ENCODE peak calls at places on chromosome 18, in five cellular contexts. L is uterus, S is ovary, N is endodermal cell, G is fibroblast of lung. V is an unnamed sample.

GRCh38 chr18:77132369-77133050 is at the start of gene MBP:
- DNase-seq in N (peak), G (no peak), S (peak), L (peak), V (peak)

GRCh38 chr18:76978616-76979015 is 154.0 kb downstream of the MBP start:
- DNase-seq in N (peak), S (peak), G (no peak), L (no peak), V (no peak)

GRCh38 chr18:42298744-42299685 is 344.0 kb downstream of the PIK3C3 start:
- DNase-seq in L (peak), G (peak), S (peak), N (peak), V (peak)

GRCh38 chr18:36419188-36419912 is 121.8 kb downstream of the FHOD3 start:
- DNase-seq in S (no peak), L (no peak), G (no peak), N (no peak), V (no peak)

GRCh38 chr18:3104190-3105054 is 91.5 kb upstream of the LPIN2 start:
- DNase-seq in S (no peak), L (no peak), G (peak), N (no peak), V (no peak)

GRCh38 chr18:24930974-24931373 is 421.0 kb downstream of the ZNF521 start:
- DNase-seq in L (no peak), N (peak), S (no peak), G (no peak), V (no peak)

GRCh38 chr18:8962192-8962772 is 140.2 kb upstream of the NDUFV2 start:
- DNase-seq in L (no peak), S (no peak), N (no peak), G (no peak), V (no peak)

GRCh38 chr18:53795061-53795460 is 429.4 kb downstream of the MBD2 start:
- DNase-seq in S (no peak), G (peak), N (no peak), L (no peak), V (no peak)

GRCh38 chr18:34976084-34976483 is 65.1 kb upstream of the MAPRE2 start:
- DNase-seq in S (no peak), G (no peak), N (no peak), L (no peak), V (no peak)

GRCh38 chr18:321839-322467 is 54.1 kb upstream of the THOC1 start:
- DNase-seq in S (no peak), G (peak), L (no peak), N (no peak), V (no peak)

GRCh38 chr18:70058916-70059315 is 111.2 kb upstream of the CD226 start:
- DNase-seq in L (no peak), N (no peak), S (no peak), G (no peak), V (no peak)

GRCh38 chr18:76345901-76346300 is 149.1 kb downstream of the ZNF516 start:
- DNase-seq in L (no peak), G (no peak), S (no peak), N (no peak), V (no peak)

GRCh38 chr18:55328301-55328700 is 259.7 kb downstream of the TCF4 start:
- DNase-seq in S (no peak), N (no peak), G (peak), L (no peak), V (no peak)

GRCh38 chr18:59918320-59918755 is 18.5 kb downstream of the PMAIP1 start:
- DNase-seq in N (no peak), S (no peak), G (peak), L (no peak), V (no peak)

GRCh38 chr18:23812566-23813440 is 123.5 kb downstream of the LAMA3 start:
- DNase-seq in G (peak), N (no peak), S (no peak), L (no peak), V (no peak)

GRCh38 chr18:5975111-5975622 is 79.8 kb upstream of the TMEM200C start:
- DNase-seq in S (no peak), G (peak), N (peak), L (no peak), V (no peak)

GRCh38 chr18:61896767-61897166 is 4.0 kb upstream of the RNF152 start:
- DNase-seq in L (peak), S (no peak), N (peak), G (peak), V (peak)

GRCh38 chr18:24968233-24968775 is 383.7 kb downstream of the ZNF521 start:
- DNase-seq in N (no peak), G (no peak), L (no peak), S (no peak), V (no peak)

GRCh38 chr18:35458677-35459441 is 38.9 kb downstream of the INO80C start:
- DNase-seq in G (peak), N (peak), L (peak), S (no peak), V (no peak)

GRCh38 chr18:75635096-75635495 is 207.6 kb upstream of the SMIM21 start:
- DNase-seq in S (no peak), L (no peak), G (no peak), N (no peak), V (no peak)

GRCh38 chr18:12597775-12598174 is 60.1 kb downstream of the SPIRE1 start:
- DNase-seq in N (no peak), G (peak), S (no peak), L (no peak), V (no peak)

GRCh38 chr18:43277164-43277600 is at the start of gene SYT4:
- DNase-seq in G (peak), L (peak), S (peak), N (peak), V (no peak)

GRCh38 chr18:76351961-76352581 is 143.0 kb downstream of the ZNF516 start:
- DNase-seq in L (peak), S (peak), N (no peak), G (peak), V (peak)

GRCh38 chr18:57059366-57059765 is 87.5 kb upstream of the BOD1L2 start:
- DNase-seq in G (no peak), L (no peak), N (no peak), S (no peak), V (no peak)

GRCh38 chr18:26097563-26097962 is 7.2 kb upstream of the SS18 start:
- DNase-seq in S (no peak), L (no peak), G (no peak), N (no peak), V (peak)

GRCh38 chr18:286515-287310 is 18.9 kb upstream of the THOC1 start:
- DNase-seq in S (no peak), L (no peak), G (peak), N (no peak), V (no peak)

GRCh38 chr18:34796013-34796657 is 86.0 kb downstream of the DTNA start:
- DNase-seq in G (no peak), N (no peak), L (no peak), S (no peak), V (no peak)

GRCh38 chr18:741931-742512 is 29.6 kb upstream of the ENOSF1 start:
- DNase-seq in G (peak), L (no peak), S (no peak), N (no peak), V (no peak)

GRCh38 chr18:2706903-2707302 is 51.4 kb downstream of the SMCHD1 start:
- DNase-seq in L (no peak), G (no peak), S (no peak), N (peak), V (no peak)

GRCh38 chr18:22504665-22505064 is 87.0 kb upstream of the CTAGE1 start:
- DNase-seq in S (no peak), G (peak), N (no peak), L (no peak), V (no peak)

GRCh38 chr18:42412896-42413295 is 457.9 kb downstream of the PIK3C3 start:
- DNase-seq in G (no peak), S (no peak), N (no peak), L (no peak), V (no peak)

GRCh38 chr18:59823611-59824195 is 76.1 kb upstream of the PMAIP1 start:
- DNase-seq in S (peak), N (peak), G (peak), L (peak), V (peak)

GRCh38 chr18:22032392-22032961 is 136.9 kb upstream of the GATA6 start:
- DNase-seq in N (peak), S (no peak), G (peak), L (peak), V (no peak)

GRCh38 chr18:42192251-42193248 is 237.5 kb downstream of the PIK3C3 start:
- DNase-seq in L (no peak), S (no peak), G (peak), N (no peak), V (no peak)

GRCh38 chr18:23171581-23172156 is 36.4 kb downstream of the CABLES1 start:
- DNase-seq in S (no peak), G (no peak), L (no peak), N (peak), V (no peak)

GRCh38 chr18:56851774-56852173 is 200.6 kb downstream of the WDR7 start:
- DNase-seq in S (no peak), G (no peak), L (no peak), N (no peak), V (no peak)

GRCh38 chr18:34928068-34928753 is 113.0 kb upstream of the MAPRE2 start:
- DNase-seq in G (peak), N (no peak), S (no peak), L (no peak), V (no peak)

GRCh38 chr18:50193796-50194622 is 938 bp downstream of the MYO5B start:
- DNase-seq in L (no peak), S (no peak), N (peak), G (no peak), V (no peak)
- H3K4me3 ChIP-seq in L (no peak), S (peak), N (peak), G (no peak), V (peak)

DNA sequence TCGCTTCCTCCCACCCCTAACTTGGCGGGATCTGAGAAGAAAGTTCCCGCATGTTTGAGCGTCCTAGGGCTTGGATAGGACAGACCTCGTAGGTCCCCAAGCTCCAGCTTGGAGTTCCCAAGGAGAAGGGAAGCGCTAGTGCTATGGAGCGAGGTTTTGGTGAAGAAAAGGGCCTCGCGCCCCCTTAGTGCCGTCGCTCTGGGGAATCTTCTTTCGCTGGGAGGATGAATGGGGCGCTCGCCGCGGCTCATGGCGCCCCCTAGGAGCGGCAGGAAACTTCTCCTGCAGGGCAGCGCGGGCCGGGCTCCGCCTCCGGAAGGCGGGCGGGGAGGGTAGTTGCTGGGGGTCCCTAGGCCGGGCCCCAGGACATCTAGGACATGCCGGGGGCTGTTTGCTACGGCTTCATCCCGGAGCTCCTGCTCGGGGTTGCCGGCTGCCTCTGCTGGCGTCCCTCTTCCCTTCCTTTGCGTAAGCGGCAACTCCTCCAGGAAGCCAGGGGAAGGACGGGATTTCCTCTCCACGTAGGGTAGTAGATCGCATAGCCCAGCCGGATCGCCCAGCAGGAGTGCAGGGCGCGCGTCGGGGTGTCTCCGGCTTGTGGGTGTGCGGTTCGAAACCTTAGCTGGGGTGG is 11.9 kb upstream of the SKOR2 start:
- DNase-seq in N (peak), S (no peak), L (no peak), G (no peak), V (no peak)
- TF ChIP-seq CTCF in N (peak), S (no peak), L (no peak), G (no peak), V (no peak)

DNA sequence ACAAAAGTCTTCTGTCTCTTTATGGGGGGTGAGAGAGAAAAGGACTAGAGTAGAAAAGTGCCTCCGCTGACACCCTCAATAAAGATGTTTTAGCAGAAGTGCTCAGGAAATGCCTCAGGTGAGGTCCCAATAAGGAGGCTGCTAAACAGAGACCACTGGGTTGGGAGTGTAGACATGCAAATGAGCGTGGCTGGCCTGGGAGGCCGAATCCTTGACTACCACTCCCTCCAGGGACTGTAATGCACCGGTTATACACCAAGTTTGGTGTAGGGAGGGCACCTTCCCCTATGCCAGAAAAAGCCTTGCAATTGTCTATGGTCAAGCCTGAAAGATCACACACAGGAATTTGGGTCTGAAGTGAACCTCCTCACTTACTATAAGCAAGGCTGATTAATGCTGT is 1.8 kb downstream of the TMX3 start:
- DNase-seq in L (no peak), G (no peak), S (no peak), N (peak), V (no peak)
- H3K4me3 ChIP-seq in L (no peak), G (peak), S (no peak), N (peak), V (no peak)

DNA sequence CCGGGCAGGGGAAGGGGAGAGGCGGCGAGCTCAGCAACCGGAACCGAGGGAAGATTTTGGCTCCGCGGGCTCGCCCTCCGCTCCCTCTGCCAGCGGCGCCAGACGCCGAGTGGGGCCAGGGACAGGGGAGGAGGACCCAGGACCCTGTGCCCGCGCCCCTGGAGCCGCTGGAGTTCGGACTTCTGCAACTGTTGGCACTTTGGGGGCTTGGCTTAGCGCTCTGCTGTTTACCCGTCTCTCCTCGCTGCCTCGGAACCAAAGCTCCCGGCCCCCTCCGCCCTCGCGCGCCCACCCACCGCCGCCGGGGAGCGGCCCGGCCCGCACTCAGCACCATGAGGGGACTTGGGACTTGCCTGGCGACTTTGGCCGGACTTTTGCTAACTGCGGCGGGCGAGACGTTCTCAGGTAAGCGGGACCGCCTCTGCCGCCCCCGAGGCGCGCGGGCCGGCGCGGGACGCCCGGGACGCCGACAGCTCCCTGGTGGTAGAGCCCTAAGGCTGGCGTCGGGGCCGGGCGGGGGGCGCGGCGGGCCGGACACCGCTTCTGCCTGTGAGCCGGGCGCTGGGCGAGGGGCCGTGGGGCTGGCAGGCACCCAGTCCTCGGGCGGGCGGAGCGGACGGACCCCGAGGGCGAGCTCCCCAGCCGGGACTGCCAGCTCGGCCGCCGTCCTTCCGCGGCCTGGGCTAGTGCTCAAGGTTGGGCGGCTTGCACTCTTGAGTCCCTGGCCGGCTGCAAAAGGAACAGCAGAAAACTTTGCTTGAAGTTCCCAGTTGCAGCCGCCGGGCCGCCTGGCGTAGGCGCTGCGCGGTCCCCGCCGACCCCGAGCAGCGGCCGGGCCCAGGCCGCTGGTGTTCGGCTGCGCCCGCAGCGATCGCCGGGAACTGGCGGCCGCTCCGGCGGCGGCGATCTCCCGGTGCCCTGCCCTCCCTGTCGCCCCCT is 640 bp downstream of the PTPRM start:
- DNase-seq in S (peak), G (peak), L (peak), N (peak), V (peak)
- TF ChIP-seq CTCF in S (no peak), G (no peak), L (no peak), N (no peak), V (no peak)

GRCh38 chr18:48408727-48409590 is at the start of gene ZBTB7C:
- DNase-seq in L (no peak), S (peak), G (no peak), N (peak), V (no peak)

GRCh38 chr18:48407358-48407757 is 1.8 kb downstream of the ZBTB7C start:
- DNase-seq in N (no peak), S (no peak), L (no peak), G (no peak), V (no peak)

GRCh38 chr18:48409591-48410094 is 460 bp upstream of the ZBTB7C start:
- DNase-seq in L (peak), G (peak), S (peak), N (peak), V (no peak)

GRCh38 chr18:48410095-48410920 is 1.1 kb upstream of the ZBTB7C start:
- DNase-seq in S (peak), G (peak), N (peak), L (peak), V (peak)

DNA sequence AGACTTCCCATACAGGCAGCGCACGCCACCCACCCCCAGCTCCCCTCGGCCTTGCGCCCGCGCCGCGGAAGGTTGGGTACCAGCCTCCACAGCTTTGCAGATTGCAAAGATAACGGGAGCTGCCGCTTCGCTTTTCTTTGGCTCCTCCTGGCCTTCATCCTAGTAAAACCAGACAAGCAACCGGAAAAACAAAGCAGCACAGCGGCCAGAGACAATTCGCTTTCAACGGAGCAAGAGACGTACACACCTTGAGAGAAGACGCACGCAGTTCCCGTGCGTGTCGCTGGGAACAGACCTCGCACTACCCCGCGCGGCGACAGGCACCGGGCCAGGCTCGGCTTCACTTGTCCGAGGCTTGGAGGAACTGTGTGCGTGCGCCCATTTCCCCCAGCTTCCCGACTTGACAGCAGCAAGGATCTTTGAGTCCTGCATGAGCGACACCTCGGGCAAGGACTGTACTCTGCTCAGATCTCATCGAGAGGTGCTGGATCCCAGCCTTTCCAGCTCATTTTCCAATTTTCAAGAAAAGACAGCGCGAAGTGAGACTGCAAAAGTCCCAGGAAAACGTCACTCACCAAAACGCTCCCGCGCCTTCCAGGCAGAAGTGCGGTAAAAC is 964 bp downstream of the ZBTB7C start:
- DNase-seq in N (peak), G (peak), S (peak), L (no peak), V (no peak)
- H3K4me3 ChIP-seq in N (peak), G (no peak), S (peak), L (peak), V (peak)

GRCh38 chr18:45441110-45441842 is 174.0 kb upstream of the SLC14A2 start:
- DNase-seq in G (peak), S (no peak), N (no peak), L (no peak), V (no peak)
- TF ChIP-seq CTCF in G (peak), S (no peak), N (peak), L (no peak), V (no peak)

GRCh38 chr18:7958897-7959146 is 391.7 kb downstream of the PTPRM start:
- DNase-seq in N (no peak), G (no peak), S (no peak), L (no peak), V (no peak)
- H3K4me3 ChIP-seq in N (no peak), G (peak), S (no peak), L (no peak), V (no peak)

GRCh38 chr18:65936678-65937077 is 185.9 kb downstream of the CDH7 start:
- DNase-seq in G (no peak), L (no peak), N (no peak), S (no peak), V (no peak)
- TF ChIP-seq CTCF in G (no peak), L (no peak), N (peak), S (no peak), V (no peak)

GRCh38 chr18:58224425-58224750 is 180.4 kb downstream of the NEDD4L start:
- DNase-seq in L (no peak), N (no peak), G (no peak), S (no peak), V (no peak)

GRCh38 chr18:58218111-58218510 is 174.1 kb downstream of the NEDD4L start:
- DNase-seq in N (no peak), L (no peak), G (peak), S (no peak), V (no peak)

GRCh38 chr18:58223717-58224424 is 179.8 kb downstream of the NEDD4L start:
- DNase-seq in G (peak), L (no peak), N (no peak), S (no peak), V (peak)

GRCh38 chr18:58222439-58223125 is 178.6 kb downstream of the NEDD4L start:
- DNase-seq in G (no peak), N (no peak), S (no peak), L (no peak), V (no peak)

GRCh38 chr18:58221060-58221725 is 177.2 kb downstream of the NEDD4L start:
- DNase-seq in S (no peak), L (no peak), N (peak), G (peak), V (no peak)
- H3K4me3 ChIP-seq in S (no peak), L (no peak), N (peak), G (no peak), V (no peak)

V was measured in lower leg skin.